ENCODE peak calls at places on chromosome 11, in five cellular contexts. One of them, this sample, is unnamed.

GRCh38 chr11:9260182-9261146 is 4.7 kb downstream of the DENND5A start:
- DNase-seq in WTC11: no peak
- DNase-seq in fibroblast of lung: no peak
- DNase-seq in IMR-90: no peak
- DNase-seq in H9: no peak
- DNase-seq in this sample: no peak

GRCh38 chr11:81874627-81875026 is 859.0 kb downstream of the FAM181B start:
- DNase-seq in H9: no peak
- DNase-seq in WTC11: no peak
- DNase-seq in fibroblast of lung: no peak
- DNase-seq in IMR-90: no peak
- DNase-seq in this sample: no peak

GRCh38 chr11:79922641-79923040 is 481.8 kb upstream of the TENM4 start:
- DNase-seq in H9: no peak
- DNase-seq in fibroblast of lung: no peak
- DNase-seq in WTC11: no peak
- DNase-seq in IMR-90: peak; percentile 56
- DNase-seq in this sample: no peak

GRCh38 chr11:118138839-118139420 is 13.7 kb downstream of the SCN4B start:
- DNase-seq in fibroblast of lung: no peak
- DNase-seq in H9: no peak
- DNase-seq in WTC11: no peak
- DNase-seq in IMR-90: no peak
- DNase-seq in this sample: no peak

GRCh38 chr11:1348146-1348545 is 38.7 kb upstream of the TOLLIP start:
- DNase-seq in fibroblast of lung: no peak
- DNase-seq in IMR-90: no peak
- DNase-seq in H9: peak; percentile 15
- DNase-seq in WTC11: no peak
- DNase-seq in this sample: no peak

GRCh38 chr11:76067099-76067498 is 139.2 kb downstream of the WNT11 start:
- DNase-seq in WTC11: no peak
- DNase-seq in H9: no peak
- DNase-seq in fibroblast of lung: no peak
- DNase-seq in IMR-90: peak; percentile 35
- DNase-seq in this sample: no peak

GRCh38 chr11:78190871-78191538 is 2.3 kb downstream of the USP35 start:
- DNase-seq in H9: no peak
- DNase-seq in fibroblast of lung: no peak
- DNase-seq in IMR-90: no peak
- DNase-seq in WTC11: no peak
- DNase-seq in this sample: no peak

GRCh38 chr11:103812680-103813079 is 223.8 kb upstream of the DDI1 start:
- DNase-seq in WTC11: no peak
- DNase-seq in IMR-90: no peak
- DNase-seq in fibroblast of lung: no peak
- DNase-seq in H9: no peak
- DNase-seq in this sample: no peak

GRCh38 chr11:20127671-20128527 is 32.4 kb downstream of the DBX1 start:
- DNase-seq in WTC11: peak; percentile 90
- DNase-seq in IMR-90: peak; percentile 69
- DNase-seq in H9: peak; percentile 85
- DNase-seq in fibroblast of lung: peak; percentile 72
- DNase-seq in this sample: peak; percentile 65

GRCh38 chr11:45180888-45181594 is 34.6 kb downstream of the PRDM11 start:
- DNase-seq in H9: peak; percentile 69
- DNase-seq in IMR-90: peak; percentile 41
- DNase-seq in fibroblast of lung: peak; percentile 65
- DNase-seq in WTC11: no peak
- DNase-seq in this sample: peak; percentile 25

GRCh38 chr11:27468209-27468608 is 4.4 kb downstream of the LGR4 start:
- DNase-seq in IMR-90: peak; percentile 53
- DNase-seq in fibroblast of lung: peak; percentile 50
- DNase-seq in H9: no peak
- DNase-seq in WTC11: no peak
- DNase-seq in this sample: peak; percentile 84

GRCh38 chr11:13638436-13638835 is 30.0 kb upstream of the FAR1 start:
- DNase-seq in WTC11: no peak
- DNase-seq in fibroblast of lung: no peak
- DNase-seq in H9: no peak
- DNase-seq in IMR-90: no peak
- DNase-seq in this sample: no peak

GRCh38 chr11:75768112-75768908 is at the start of gene DGAT2:
- DNase-seq in WTC11: peak; percentile 67
- DNase-seq in fibroblast of lung: peak; percentile 47
- DNase-seq in H9: peak; percentile 71
- DNase-seq in IMR-90: peak; percentile 42
- DNase-seq in this sample: no peak

GRCh38 chr11:71186861-71187260 is 65.5 kb downstream of the SHANK2 start:
- DNase-seq in IMR-90: no peak
- DNase-seq in fibroblast of lung: no peak
- DNase-seq in WTC11: no peak
- DNase-seq in H9: no peak
- DNase-seq in this sample: no peak

GRCh38 chr11:83070044-83070877 is 1.4 kb downstream of the RAB30 start:
- DNase-seq in H9: peak; percentile 40
- DNase-seq in fibroblast of lung: peak; percentile 81
- DNase-seq in WTC11: peak; percentile 28
- DNase-seq in IMR-90: peak; percentile 60
- DNase-seq in this sample: peak; percentile 50

GRCh38 chr11:36091256-36091811 is 147.5 kb downstream of the LDLRAD3 start:
- DNase-seq in fibroblast of lung: peak; percentile 86
- DNase-seq in WTC11: no peak
- DNase-seq in H9: no peak
- DNase-seq in IMR-90: peak; percentile 79
- DNase-seq in this sample: peak; percentile 26

GRCh38 chr11:32529994-32530588 is 53.5 kb upstream of the EIF3M start:
- DNase-seq in WTC11: no peak
- DNase-seq in H9: no peak
- DNase-seq in fibroblast of lung: no peak
- DNase-seq in IMR-90: no peak
- DNase-seq in this sample: no peak

GRCh38 chr11:118659956-118660645 is 19.3 kb downstream of the TREH start:
- DNase-seq in H9: no peak
- DNase-seq in fibroblast of lung: no peak
- DNase-seq in WTC11: no peak
- DNase-seq in IMR-90: no peak
- DNase-seq in this sample: no peak

GRCh38 chr11:104361975-104362374 is 198.0 kb upstream of the PDGFD start:
- DNase-seq in H9: no peak
- DNase-seq in IMR-90: no peak
- DNase-seq in WTC11: no peak
- DNase-seq in fibroblast of lung: no peak
- DNase-seq in this sample: no peak

GRCh38 chr11:102914238-102915043 is 39.7 kb upstream of the MMP12 start:
- DNase-seq in fibroblast of lung: peak; percentile 68
- DNase-seq in WTC11: peak; percentile 34
- DNase-seq in H9: peak; percentile 62
- DNase-seq in IMR-90: peak; percentile 56
- DNase-seq in this sample: peak; percentile 46

GRCh38 chr11:9982796-9983579 is 311.0 kb downstream of the SBF2 start:
- DNase-seq in H9: peak; percentile 79
- DNase-seq in IMR-90: peak; percentile 40
- DNase-seq in fibroblast of lung: peak; percentile 25
- DNase-seq in WTC11: peak; percentile 48
- DNase-seq in this sample: no peak

GRCh38 chr11:2262301-2263011 is 7.9 kb downstream of the ASCL2 start:
- DNase-seq in IMR-90: no peak
- DNase-seq in fibroblast of lung: no peak
- DNase-seq in WTC11: no peak
- DNase-seq in H9: no peak
- DNase-seq in this sample: no peak

GRCh38 chr11:16669799-16670415 is 68.5 kb upstream of the C11orf58 start:
- DNase-seq in H9: peak; percentile 77
- DNase-seq in IMR-90: peak; percentile 25
- DNase-seq in WTC11: peak; percentile 41
- DNase-seq in fibroblast of lung: peak; percentile 24
- DNase-seq in this sample: no peak

GRCh38 chr11:2791139-2791520 is 91.3 kb upstream of the KCNQ1OT1 start:
- DNase-seq in IMR-90: no peak
- DNase-seq in fibroblast of lung: no peak
- DNase-seq in H9: peak; percentile 33
- DNase-seq in WTC11: peak; percentile 10
- DNase-seq in this sample: no peak

GRCh38 chr11:112784323-112785073 is 176.7 kb upstream of the NCAM1 start:
- DNase-seq in WTC11: no peak
- DNase-seq in H9: no peak
- DNase-seq in fibroblast of lung: peak; percentile 11
- DNase-seq in IMR-90: no peak
- DNase-seq in this sample: no peak

GRCh38 chr11:71451596-71452353 is 1.2 kb upstream of the NADSYN1 start:
- DNase-seq in WTC11: peak; percentile 62
- DNase-seq in IMR-90: no peak
- DNase-seq in H9: peak; percentile 86
- DNase-seq in fibroblast of lung: no peak
- DNase-seq in this sample: no peak

GRCh38 chr11:63882555-63883242 is 34.3 kb downstream of the RCOR2 start:
- DNase-seq in H9: peak; percentile 82
- DNase-seq in fibroblast of lung: no peak
- DNase-seq in WTC11: peak; percentile 68
- DNase-seq in IMR-90: no peak
- DNase-seq in this sample: no peak

GRCh38 chr11:74179234-74180126 is 8.4 kb downstream of the PPME1 start:
- DNase-seq in H9: no peak
- DNase-seq in fibroblast of lung: peak; percentile 19
- DNase-seq in WTC11: no peak
- DNase-seq in IMR-90: peak; percentile 41
- DNase-seq in this sample: no peak

DNA sequence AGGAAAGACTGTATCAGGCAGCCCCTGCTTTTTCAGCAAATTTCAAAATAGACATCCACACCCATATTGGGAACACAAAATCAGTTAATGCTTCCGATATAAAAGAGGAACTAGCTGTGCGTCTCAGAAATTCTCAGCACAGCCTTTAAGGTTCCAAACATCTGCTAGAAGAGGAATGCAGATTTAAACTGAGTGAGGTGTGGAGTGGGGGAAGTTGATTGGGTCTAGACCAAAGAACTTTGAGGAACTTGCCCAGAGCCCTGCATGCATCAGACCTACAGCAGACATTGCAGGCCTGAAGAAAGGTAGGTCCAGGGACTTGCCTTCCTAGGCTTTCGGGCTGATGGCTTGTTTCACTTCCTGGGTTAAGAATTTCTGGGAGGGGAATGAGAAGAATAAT is at the start of gene MS4A4A:
- DNase-seq in H9: no peak
- DNase-seq in fibroblast of lung: no peak
- DNase-seq in WTC11: no peak
- DNase-seq in IMR-90: no peak
- DNase-seq in this sample: no peak
- TF ChIP-seq CTCF in H9: no peak
- TF ChIP-seq CTCF in fibroblast of lung: no peak
- TF ChIP-seq CTCF in WTC11: no peak
- TF ChIP-seq CTCF in IMR-90: no peak
- TF ChIP-seq CTCF in this sample: no peak

GRCh38 chr11:73129198-73129597 is 12.9 kb downstream of the FCHSD2 start:
- DNase-seq in WTC11: no peak
- DNase-seq in H9: no peak
- DNase-seq in fibroblast of lung: no peak
- DNase-seq in IMR-90: no peak
- DNase-seq in this sample: no peak
- TF ChIP-seq CTCF in WTC11: no peak
- TF ChIP-seq CTCF in H9: no peak
- TF ChIP-seq CTCF in fibroblast of lung: no peak
- TF ChIP-seq CTCF in IMR-90: no peak
- TF ChIP-seq CTCF in this sample: no peak

GRCh38 chr11:66820381-66820780 is 22.9 kb upstream of the RCE1 start:
- DNase-seq in fibroblast of lung: no peak
- DNase-seq in H9: no peak
- DNase-seq in IMR-90: no peak
- DNase-seq in WTC11: no peak
- DNase-seq in this sample: no peak

GRCh38 chr11:66814678-66815077 is 28.6 kb upstream of the RCE1 start:
- DNase-seq in H9: no peak
- DNase-seq in fibroblast of lung: no peak
- DNase-seq in WTC11: no peak
- DNase-seq in IMR-90: no peak
- DNase-seq in this sample: no peak

GRCh38 chr11:66815646-66816045 is 27.6 kb upstream of the RCE1 start:
- DNase-seq in H9: no peak
- DNase-seq in IMR-90: peak; percentile 43
- DNase-seq in fibroblast of lung: no peak
- DNase-seq in WTC11: no peak
- DNase-seq in this sample: peak; percentile 14

GRCh38 chr11:66820921-66821320 is 22.3 kb upstream of the RCE1 start:
- DNase-seq in IMR-90: no peak
- DNase-seq in fibroblast of lung: no peak
- DNase-seq in H9: no peak
- DNase-seq in WTC11: no peak
- DNase-seq in this sample: no peak

DNA sequence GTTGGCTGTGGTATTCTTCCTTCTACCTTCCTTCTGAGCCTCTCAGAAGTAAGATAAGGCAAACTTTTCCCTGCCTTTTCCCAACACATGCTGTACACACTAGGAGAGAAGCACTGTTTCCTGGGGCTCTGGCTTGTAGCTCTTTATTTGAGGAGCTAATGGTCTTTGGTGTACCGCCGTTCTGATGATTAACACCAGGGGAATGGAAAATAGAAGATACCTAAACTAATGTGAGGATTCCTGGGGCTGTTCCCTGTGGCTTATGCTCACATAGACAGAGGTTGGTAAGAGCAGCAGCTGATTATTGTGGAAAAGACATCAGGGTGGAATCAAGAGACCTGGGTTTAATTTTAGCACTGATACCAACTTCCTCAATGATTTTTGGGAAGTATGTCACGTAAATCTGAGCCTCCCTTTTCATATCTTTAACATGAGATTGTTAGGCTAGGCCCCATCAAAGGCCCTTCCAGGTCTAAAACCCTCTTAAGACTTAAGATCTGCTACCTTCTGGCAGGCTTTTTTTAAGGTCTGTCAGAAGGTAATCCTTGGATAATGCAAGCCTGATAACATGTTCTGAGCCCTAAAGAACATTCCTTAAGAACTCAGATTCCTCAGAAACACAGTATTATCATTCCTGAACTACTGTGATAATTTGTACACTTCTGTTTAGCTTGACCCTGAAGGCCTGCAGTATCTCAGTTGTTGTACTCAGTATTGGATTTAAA is 24.8 kb upstream of the RCE1 start:
- DNase-seq in IMR-90: peak; percentile 12
- DNase-seq in WTC11: no peak
- DNase-seq in fibroblast of lung: no peak
- DNase-seq in H9: no peak
- DNase-seq in this sample: no peak
- TF ChIP-seq CTCF in IMR-90: no peak
- TF ChIP-seq CTCF in WTC11: no peak
- TF ChIP-seq CTCF in fibroblast of lung: no peak
- TF ChIP-seq CTCF in H9: no peak
- TF ChIP-seq CTCF in this sample: no peak

DNA sequence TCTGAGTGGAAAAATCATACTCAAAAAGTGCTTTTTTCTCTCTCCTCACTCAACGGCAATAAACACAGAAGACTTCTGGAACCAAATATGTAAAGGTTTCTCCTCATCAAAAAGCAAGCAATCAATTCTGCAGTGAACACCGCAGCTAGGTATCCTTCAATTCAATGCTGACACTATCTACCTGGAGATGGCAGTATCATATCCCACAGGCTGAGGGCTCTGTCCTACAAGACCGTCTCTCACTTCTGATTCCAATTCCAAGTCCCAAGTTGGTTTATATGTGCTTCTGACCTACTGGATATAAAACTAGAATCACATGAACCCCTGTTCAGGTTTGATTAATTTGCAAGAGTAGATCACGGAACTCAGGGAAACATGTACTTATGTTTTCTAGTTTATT is 59.7 kb upstream of the LUZP2 start:
- DNase-seq in IMR-90: no peak
- DNase-seq in fibroblast of lung: no peak
- DNase-seq in WTC11: no peak
- DNase-seq in H9: no peak
- DNase-seq in this sample: no peak
- TF ChIP-seq CTCF in IMR-90: no peak
- TF ChIP-seq CTCF in fibroblast of lung: no peak
- TF ChIP-seq CTCF in WTC11: no peak
- TF ChIP-seq CTCF in H9: peak; percentile 59
- TF ChIP-seq CTCF in this sample: no peak